ENCODE peak calls at places on chromosomes 3 and 15, in nine cellular contexts. T is body of pancreas, B is lower lobe of right lung, U is GM06990, W is GM12865, I is gastrocnemius medialis, K is PC-3, L is dorsolateral prefrontal cortex, O is astrocyte. X is an unnamed sample.

GRCh38 chr15:69032703-69033373 is 18.3 kb downstream of the NOX5 start:
- DNase-seq in T (no peak), B (no peak), U (no peak), W (no peak), I (no peak), K (no peak), L (no peak), O (no peak), X (no peak)

GRCh38 chr3:111714305-111714704 is 119.2 kb upstream of the ZBED2 start:
- DNase-seq in T (no peak), B (no peak), U (no peak), W (no peak), I (no peak), K (peak; percentile 51), L (no peak), O (no peak), X (no peak)

GRCh38 chr3:108062051-108062450 is 28.8 kb downstream of the CD47 start:
- DNase-seq in T (peak; percentile 4), B (no peak), U (peak; percentile 28), W (peak; percentile 15), I (no peak), K (no peak), L (no peak), O (no peak), X (peak; percentile 21)

GRCh38 chr3:90091557-90091956 is 984.1 kb downstream of the EPHA3 start:
- DNase-seq in T (peak; percentile 7), B (no peak), U (no peak), W (peak; percentile 13), I (no peak), K (peak; percentile 59), L (no peak), O (peak; percentile 22), X (no peak)

GRCh38 chr3:133991637-133992036 is 38.1 kb downstream of the SLCO2A1 start:
- DNase-seq in T (no peak), B (no peak), U (no peak), W (no peak), I (no peak), K (peak; percentile 47), L (no peak), O (no peak), X (no peak)

GRCh38 chr3:17639765-17640164 is 102.7 kb downstream of the TBC1D5 start:
- DNase-seq in T (no peak), B (no peak), U (no peak), W (no peak), I (peak; percentile 62), K (peak; percentile 80), L (no peak), O (peak; percentile 84), X (no peak)

GRCh38 chr3:133125171-133125570 is 87.0 kb downstream of the TMEM108 start:
- DNase-seq in T (no peak), B (no peak), U (no peak), W (no peak), I (no peak), K (no peak), L (no peak), O (no peak), X (no peak)

GRCh38 chr3:159233734-159234133 is 431.9 kb downstream of the MFSD1 start:
- DNase-seq in T (no peak), B (no peak), U (no peak), W (no peak), I (no peak), K (no peak), L (no peak), O (no peak), X (no peak)

GRCh38 chr3:105398407-105398806 is 31.7 kb downstream of the ALCAM start:
- DNase-seq in T (no peak), B (no peak), U (no peak), W (no peak), I (no peak), K (peak; percentile 26), L (no peak), O (no peak), X (no peak)

GRCh38 chr15:78620839-78621421 is at the start of gene CHRNA3:
- DNase-seq in T (no peak), B (no peak), U (no peak), W (no peak), I (no peak), K (no peak), L (no peak), O (no peak), X (no peak)

GRCh38 chr3:15309662-15310335 is 22.6 kb downstream of the SH3BP5 start:
- DNase-seq in T (no peak), B (no peak), U (no peak), W (no peak), I (peak; percentile 9), K (peak; percentile 61), L (peak; percentile 67), O (no peak), X (no peak)

GRCh38 chr3:148816971-148817519 is 10.6 kb upstream of the CPB1 start:
- DNase-seq in T (no peak), B (no peak), U (no peak), W (no peak), I (no peak), K (no peak), L (no peak), O (no peak), X (no peak)

GRCh38 chr15:87878161-87878560 is 378.4 kb downstream of the NTRK3 start:
- DNase-seq in T (no peak), B (no peak), U (no peak), W (no peak), I (no peak), K (no peak), L (no peak), O (no peak), X (no peak)

GRCh38 chr3:195160257-195160898 is 110.6 kb downstream of the XXYLT1 start:
- DNase-seq in T (no peak), B (no peak), U (no peak), W (no peak), I (no peak), K (peak; percentile 45), L (no peak), O (no peak), X (no peak)

GRCh38 chr15:98611031-98611430 is 37.3 kb upstream of the IGF1R start:
- DNase-seq in T (peak; percentile 30), B (no peak), U (no peak), W (no peak), I (no peak), K (no peak), L (no peak), O (no peak), X (no peak)

DNA sequence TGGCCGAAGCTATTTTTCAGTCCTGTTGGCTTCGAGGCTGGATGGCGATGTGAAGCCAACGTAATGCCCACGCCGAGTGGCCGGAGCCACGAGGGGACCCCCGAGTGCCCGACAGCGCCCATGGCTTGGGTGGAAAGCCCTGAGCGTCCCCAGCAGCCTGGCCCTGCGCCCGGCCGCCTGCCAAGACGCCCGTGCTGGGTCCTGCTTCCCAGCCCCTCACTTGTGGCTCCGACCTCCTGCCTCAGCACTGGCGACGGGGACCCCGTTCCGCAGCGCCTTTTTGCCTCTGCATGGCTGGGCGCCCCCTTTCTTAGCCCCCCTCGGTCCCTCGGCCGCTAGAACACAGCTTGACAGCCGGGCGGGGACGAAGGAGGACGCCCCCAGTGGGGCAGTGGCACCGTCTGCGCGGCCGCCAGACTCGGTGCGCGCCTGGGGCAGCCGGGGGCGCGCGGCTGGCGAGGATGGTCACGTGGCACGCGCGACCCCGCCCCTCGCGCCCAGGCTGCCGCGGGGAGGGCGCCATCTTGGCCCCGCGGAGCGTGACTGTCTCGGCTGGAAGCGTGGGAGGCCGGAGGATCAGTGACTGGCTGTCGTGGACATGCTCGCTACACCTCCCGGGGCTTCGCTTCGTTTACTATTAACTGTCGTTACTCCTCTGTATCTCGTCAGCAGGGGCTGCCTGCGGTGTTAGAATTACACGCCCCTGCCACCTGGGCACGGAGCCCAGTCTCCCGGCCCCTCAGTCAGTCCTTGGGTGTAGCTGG is 626 bp upstream of the GPR176 start:
- DNase-seq in T (peak; percentile 70), B (peak; percentile 86), U (peak; percentile 87), W (peak; percentile 88), I (peak; percentile 47), K (peak; percentile 80), L (peak; percentile 74), O (peak; percentile 69), X (no peak)
- TF ChIP-seq CTCF in T (peak; percentile 30), B (peak; percentile 16), U (no peak), W (no peak), I (no peak), K (no peak), L (no peak), O (no peak), X (no peak)

DNA sequence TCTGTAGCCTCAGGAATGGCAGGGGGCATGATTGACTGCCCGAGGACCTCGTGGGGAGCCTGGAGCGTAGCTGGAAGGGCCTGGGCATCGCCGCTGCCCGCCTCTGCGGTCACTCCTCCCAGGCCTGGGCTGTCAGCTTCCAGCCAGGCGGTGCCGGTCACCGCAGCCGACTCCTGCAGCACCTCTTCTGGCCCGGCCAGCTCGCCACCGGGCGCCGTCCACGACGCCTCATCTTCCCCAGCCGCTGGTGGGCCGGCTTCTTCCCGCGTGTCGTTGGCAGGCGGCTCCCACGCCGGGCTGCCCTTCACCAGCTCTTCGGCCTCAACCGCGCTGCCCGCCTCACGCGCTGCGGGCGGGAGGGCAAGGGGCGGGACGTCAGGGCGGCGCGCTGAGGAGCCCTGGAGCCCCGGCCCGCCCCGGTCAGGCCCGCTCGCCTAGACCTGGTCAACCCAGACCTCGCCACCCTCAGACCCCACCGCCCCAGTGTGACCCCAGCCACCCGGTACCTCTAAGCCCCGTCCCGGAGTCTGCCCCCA is 1.0 kb downstream of the CSPG5 start:
- DNase-seq in T (peak; percentile 4), B (peak; percentile 50), U (no peak), W (no peak), I (no peak), K (no peak), L (no peak), O (no peak), X (no peak)
- H3K4me3 ChIP-seq in T (no peak overlapping the region), B (peak overlapping the region; percentile 62), U (peak overlapping the region; percentile 47), W (peak overlapping the region; percentile 65), I (peak overlapping the region; percentile 63), K (peak overlapping the region; percentile 33), L (peak overlapping the region; percentile 70), O (peak overlapping the region; percentile 23), X (peak overlapping the region; percentile 62)

DNA sequence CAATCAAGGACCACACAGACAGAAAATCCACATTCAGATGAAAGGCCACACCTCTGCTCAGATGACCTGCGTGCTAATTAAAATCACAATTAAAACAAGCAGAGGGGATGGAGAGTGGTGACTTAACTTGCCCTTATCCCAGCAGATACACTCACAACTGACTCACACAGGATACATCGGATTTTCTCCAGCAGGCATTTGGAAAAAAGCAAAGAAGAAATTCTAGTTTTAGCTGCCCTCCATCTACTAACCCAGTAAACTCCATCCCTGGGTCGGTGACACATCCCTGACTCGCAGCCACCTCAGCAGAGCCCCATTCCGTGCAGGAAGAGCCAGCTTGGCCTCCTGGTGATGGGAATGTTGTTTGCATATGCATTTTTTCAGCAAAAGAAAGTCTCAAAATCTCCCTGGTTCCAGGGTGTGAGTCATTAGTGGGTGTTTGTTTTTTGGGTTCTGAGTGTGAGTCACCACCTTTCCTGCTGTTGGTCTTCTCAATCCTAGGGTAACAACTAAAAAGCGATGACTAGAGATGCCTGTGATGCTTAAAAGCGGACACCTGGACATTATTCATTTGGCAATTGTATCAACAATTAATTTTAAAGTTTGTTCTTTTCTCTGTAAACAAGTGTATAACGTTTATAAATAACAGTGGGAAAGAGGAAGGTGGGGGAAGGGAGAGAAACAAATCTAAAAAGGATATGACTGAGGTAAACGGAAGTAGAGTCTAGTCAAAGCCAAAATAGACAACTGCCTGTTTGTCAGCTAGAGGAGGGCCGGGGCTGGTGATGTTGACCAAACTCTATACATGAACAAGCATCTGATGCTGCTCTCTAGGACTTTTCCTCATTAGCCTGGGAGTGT is 49.8 kb upstream of the SLC4A7 start:
- DNase-seq in T (peak; percentile 38), B (no peak), U (peak; percentile 40), W (peak; percentile 79), I (peak; percentile 52), K (peak; percentile 99), L (peak; percentile 39), O (peak; percentile 99), X (peak; percentile 38)
- TF ChIP-seq CTCF in T (no peak), B (peak; percentile 11), U (no peak), W (no peak), I (no peak), K (peak; percentile 42), L (no peak), O (peak; percentile 67), X (no peak)

GRCh38 chr15:83598031-83598430 is 55.9 kb upstream of the ADAMTSL3 start:
- DNase-seq in T (no peak), B (no peak), U (no peak), W (no peak), I (no peak), K (no peak), L (no peak), O (no peak), X (no peak)
- H3K4me3 ChIP-seq in T (no peak overlapping the region), B (no peak overlapping the region), U (no peak overlapping the region), W (no peak overlapping the region), I (no peak overlapping the region), K (no peak overlapping the region), L (no peak overlapping the region), O (no peak overlapping the region), X (no peak overlapping the region)